ENCODE peak calls at places on chromosomes 1 and 21, in eight cellular contexts. Z, L, A, X, B, P, G and J are unnamed samples.
A peak's percentile ranks its signal among the peaks of the same experiment; 100 is the strongest.

GRCh38 chr1:19967808-19968207 is 11.6 kb downstream of the PLA2G2A start:
- DNase-seq in Z (no peak), X (no peak), B (no peak), P (no peak), A (no peak), L (no peak), G (no peak), J (no peak)

GRCh38 chr1:205225901-205226765 is 1.6 kb upstream of the TMCC2 start:
- DNase-seq in X (no peak), B (no peak), P (no peak), Z (no peak), G (no peak), L (no peak), A (no peak), J (no peak)

GRCh38 chr1:19209439-19209989 is 552 bp downstream of the UBR4 start:
- DNase-seq in P (no peak), A (peak; percentile 61), X (peak; percentile 61), Z (peak; percentile 57), L (no peak), G (no peak), B (no peak), J (peak; percentile 9)

GRCh38 chr1:175510914-175511313 is 232.5 kb downstream of the TNR start:
- DNase-seq in X (no peak), A (no peak), Z (no peak), P (no peak), G (no peak), L (no peak), B (no peak), J (no peak)

GRCh38 chr1:232226197-232226681 is 403.7 kb downstream of the SIPA1L2 start:
- DNase-seq in L (no peak), G (no peak), B (peak; percentile 77), X (no peak), Z (peak; percentile 15), P (peak; percentile 88), A (no peak), J (peak; percentile 19)

GRCh38 chr21:45309069-45309521 is 21.4 kb upstream of the POFUT2 start:
- DNase-seq in X (no peak), Z (peak; percentile 44), L (no peak), G (no peak), A (peak; percentile 74), P (peak; percentile 15), B (no peak), J (peak; percentile 22)

GRCh38 chr1:45815667-45816458 is 12.5 kb downstream of the MAST2 start:
- DNase-seq in L (no peak), A (no peak), P (no peak), G (no peak), Z (peak; percentile 51), X (no peak), B (peak; percentile 47), J (no peak)

GRCh38 chr1:25805863-25806225 is 5.9 kb downstream of the SELENON start:
- DNase-seq in X (no peak), Z (peak; percentile 63), B (peak; percentile 62), P (no peak), A (no peak), G (no peak), L (no peak), J (no peak)

GRCh38 chr21:43369596-43370090 is 57.3 kb downstream of the SIK1 start:
- DNase-seq in Z (no peak), X (no peak), L (no peak), P (no peak), B (no peak), A (no peak), G (no peak), J (no peak)

GRCh38 chr1:185821612-185822385 is 87.6 kb downstream of the HMCN1 start:
- DNase-seq in X (no peak), A (no peak), Z (no peak), P (no peak), L (no peak), G (no peak), B (no peak), J (no peak)

GRCh38 chr1:42746436-42747105 is 6.5 kb upstream of the CLDN19 start:
- DNase-seq in Z (no peak), A (no peak), X (no peak), L (no peak), B (no peak), G (no peak), P (no peak), J (no peak)

GRCh38 chr1:179828554-179829110 is 49.0 kb downstream of the TOR1AIP2 start:
- DNase-seq in P (no peak), X (no peak), G (no peak), L (no peak), A (no peak), B (no peak), Z (no peak), J (no peak)

GRCh38 chr1:234322979-234323378 is 50.3 kb upstream of the COA6 start:
- DNase-seq in Z (peak; percentile 13), P (no peak), X (no peak), A (peak; percentile 78), G (no peak), B (no peak), L (peak; percentile 34), J (no peak)

GRCh38 chr1:89815040-89815439 is 5.8 kb upstream of the LRRC8D start:
- DNase-seq in P (no peak), G (no peak), A (no peak), B (no peak), L (no peak), Z (no peak), X (no peak), J (no peak)

GRCh38 chr21:46095106-46095719 is 2.7 kb upstream of the COL6A2 start:
- DNase-seq in A (no peak), B (no peak), L (no peak), P (no peak), Z (no peak), X (no peak), G (no peak), J (no peak)

GRCh38 chr1:48920741-48921330 is 144.1 kb upstream of the BEND5 start:
- DNase-seq in X (no peak), G (no peak), P (peak; percentile 57), Z (no peak), A (no peak), B (no peak), L (no peak), J (no peak)

GRCh38 chr1:184160236-184160635 is 108.7 kb downstream of the TSEN15 start:
- DNase-seq in Z (peak; percentile 90), L (no peak), B (peak; percentile 56), A (no peak), P (no peak), X (peak; percentile 1), G (no peak), J (no peak)

GRCh38 chr21:36791695-36792451 is 93.0 kb downstream of the SIM2 start:
- DNase-seq in X (no peak), P (no peak), L (no peak), G (no peak), Z (no peak), A (no peak), B (no peak), J (no peak)

GRCh38 chr1:247146671-247147070 is 25.1 kb downstream of the ZNF124 start:
- DNase-seq in A (no peak), P (no peak), X (no peak), G (no peak), Z (no peak), B (no peak), L (no peak), J (no peak)

GRCh38 chr1:113835686-113836290 is 23.5 kb upstream of the RSBN1 start:
- DNase-seq in G (no peak), Z (peak; percentile 81), L (no peak), B (peak; percentile 42), X (peak; percentile 3), P (peak; percentile 79), A (no peak), J (peak; percentile 62)

GRCh38 chr1:177660188-177660587 is 309.7 kb downstream of the SEC16B start:
- DNase-seq in P (no peak), X (no peak), L (no peak), G (no peak), A (no peak), Z (no peak), B (no peak), J (no peak)

GRCh38 chr1:201732351-201732750 is 96.6 kb upstream of the IPO9 start:
- DNase-seq in X (no peak), Z (peak; percentile 75), P (no peak), B (no peak), A (no peak), G (no peak), L (no peak), J (no peak)

GRCh38 chr21:34743831-34744230 is 75.0 kb downstream of the CLIC6 start:
- DNase-seq in L (no peak), A (no peak), X (peak; percentile 55), B (peak; percentile 82), G (no peak), P (no peak), Z (peak; percentile 93), J (no peak)

GRCh38 chr1:211551628-211552465 is 27.1 kb downstream of the SLC30A1 start:
- DNase-seq in X (no peak), Z (peak; percentile 50), B (no peak), A (no peak), P (no peak), L (no peak), G (no peak), J (peak; percentile 21)

GRCh38 chr1:175803413-175803812 is 60.0 kb upstream of the TNR start:
- DNase-seq in A (no peak), X (no peak), G (no peak), L (no peak), P (no peak), Z (no peak), B (no peak), J (no peak)

GRCh38 chr1:203338335-203339036 is 12.4 kb downstream of the FMOD start:
- DNase-seq in P (peak; percentile 60), A (no peak), L (peak; percentile 46), Z (peak; percentile 79), G (peak; percentile 30), X (no peak), B (peak; percentile 82), J (peak; percentile 48)

GRCh38 chr1:230095938-230096337 is 28.9 kb downstream of the GALNT2 start:
- DNase-seq in Z (no peak), P (no peak), A (no peak), X (no peak), B (no peak), G (no peak), L (no peak), J (no peak)